ENCODE peak calls at places on chromosomes 13 and 19, in four cellular contexts. One of them, this sample, is unnamed.

GRCh38 chr19:53079313-53079924 is 23.8 kb downstream of the ZNF160 start:
- DNase-seq in anterior cingulate cortex: no peak
- DNase-seq in iris pigment epithelial cell: no peak
- DNase-seq in stimulated activated CD4-positive, alpha-beta T cell treated with anti-CD3 and anti-CD28 coated beads, Interleukin-1b, Interleukin-23, amount 100 ng/mL, for 1 hour: no peak
- DNase-seq in this sample: no peak

GRCh38 chr13:95281258-95281602 is 20.0 kb downstream of the ABCC4 start:
- DNase-seq in iris pigment epithelial cell: no peak
- DNase-seq in stimulated activated CD4-positive, alpha-beta T cell treated with anti-CD3 and anti-CD28 coated beads, Interleukin-1b, Interleukin-23, amount 100 ng/mL, for 1 hour: no peak
- DNase-seq in anterior cingulate cortex: no peak
- DNase-seq in this sample: no peak

GRCh38 chr19:10694706-10695105 is 6.5 kb upstream of the QTRT1 start:
- DNase-seq in iris pigment epithelial cell: no peak
- DNase-seq in anterior cingulate cortex: no peak
- DNase-seq in stimulated activated CD4-positive, alpha-beta T cell treated with anti-CD3 and anti-CD28 coated beads, Interleukin-1b, Interleukin-23, amount 100 ng/mL, for 1 hour: no peak
- DNase-seq in this sample: no peak

GRCh38 chr19:29480507-29480906 is 45.3 kb upstream of the VSTM2B start:
- DNase-seq in iris pigment epithelial cell: no peak
- DNase-seq in anterior cingulate cortex: no peak
- DNase-seq in stimulated activated CD4-positive, alpha-beta T cell treated with anti-CD3 and anti-CD28 coated beads, Interleukin-1b, Interleukin-23, amount 100 ng/mL, for 1 hour: no peak
- DNase-seq in this sample: no peak

GRCh38 chr13:60230593-60230992 is 66.9 kb upstream of the DIAPH3 start:
- DNase-seq in iris pigment epithelial cell: peak; percentile 56
- DNase-seq in stimulated activated CD4-positive, alpha-beta T cell treated with anti-CD3 and anti-CD28 coated beads, Interleukin-1b, Interleukin-23, amount 100 ng/mL, for 1 hour: no peak
- DNase-seq in anterior cingulate cortex: no peak
- DNase-seq in this sample: no peak

GRCh38 chr13:43119206-43119605 is 95.8 kb downstream of the DNAJC15 start:
- DNase-seq in anterior cingulate cortex: no peak
- DNase-seq in iris pigment epithelial cell: no peak
- DNase-seq in stimulated activated CD4-positive, alpha-beta T cell treated with anti-CD3 and anti-CD28 coated beads, Interleukin-1b, Interleukin-23, amount 100 ng/mL, for 1 hour: no peak
- DNase-seq in this sample: no peak

GRCh38 chr19:988510-988909 is 4.4 kb downstream of the WDR18 start:
- DNase-seq in anterior cingulate cortex: no peak
- DNase-seq in stimulated activated CD4-positive, alpha-beta T cell treated with anti-CD3 and anti-CD28 coated beads, Interleukin-1b, Interleukin-23, amount 100 ng/mL, for 1 hour: no peak
- DNase-seq in iris pigment epithelial cell: no peak
- DNase-seq in this sample: no peak

GRCh38 chr13:113875829-113876228 is 12.0 kb upstream of the GAS6 start:
- DNase-seq in stimulated activated CD4-positive, alpha-beta T cell treated with anti-CD3 and anti-CD28 coated beads, Interleukin-1b, Interleukin-23, amount 100 ng/mL, for 1 hour: no peak
- DNase-seq in anterior cingulate cortex: no peak
- DNase-seq in iris pigment epithelial cell: no peak
- DNase-seq in this sample: peak; percentile 12

GRCh38 chr19:15288146-15288963 is 44.0 kb downstream of the BRD4 start:
- DNase-seq in stimulated activated CD4-positive, alpha-beta T cell treated with anti-CD3 and anti-CD28 coated beads, Interleukin-1b, Interleukin-23, amount 100 ng/mL, for 1 hour: no peak
- DNase-seq in iris pigment epithelial cell: no peak
- DNase-seq in anterior cingulate cortex: peak; percentile 77
- DNase-seq in this sample: no peak

GRCh38 chr13:44045179-44045562 is 165.5 kb downstream of the LACC1 start:
- DNase-seq in iris pigment epithelial cell: no peak
- DNase-seq in anterior cingulate cortex: peak; percentile 24
- DNase-seq in stimulated activated CD4-positive, alpha-beta T cell treated with anti-CD3 and anti-CD28 coated beads, Interleukin-1b, Interleukin-23, amount 100 ng/mL, for 1 hour: no peak
- DNase-seq in this sample: no peak

GRCh38 chr13:75963318-75963717 is 327.2 kb downstream of the LMO7 start:
- DNase-seq in anterior cingulate cortex: no peak
- DNase-seq in iris pigment epithelial cell: peak; percentile 22
- DNase-seq in stimulated activated CD4-positive, alpha-beta T cell treated with anti-CD3 and anti-CD28 coated beads, Interleukin-1b, Interleukin-23, amount 100 ng/mL, for 1 hour: no peak
- DNase-seq in this sample: no peak

GRCh38 chr13:62847520-62847919 is 1431.9 kb upstream of the PCDH20 start:
- DNase-seq in anterior cingulate cortex: no peak
- DNase-seq in stimulated activated CD4-positive, alpha-beta T cell treated with anti-CD3 and anti-CD28 coated beads, Interleukin-1b, Interleukin-23, amount 100 ng/mL, for 1 hour: no peak
- DNase-seq in iris pigment epithelial cell: no peak
- DNase-seq in this sample: no peak

GRCh38 chr19:53365899-53366493 is 491 bp downstream of the ZNF525 start:
- DNase-seq in stimulated activated CD4-positive, alpha-beta T cell treated with anti-CD3 and anti-CD28 coated beads, Interleukin-1b, Interleukin-23, amount 100 ng/mL, for 1 hour: no peak
- DNase-seq in anterior cingulate cortex: no peak
- DNase-seq in iris pigment epithelial cell: no peak
- DNase-seq in this sample: no peak

GRCh38 chr19:10294368-10294697 is 4.6 kb downstream of the ICAM5 start:
- DNase-seq in iris pigment epithelial cell: no peak
- DNase-seq in anterior cingulate cortex: no peak
- DNase-seq in stimulated activated CD4-positive, alpha-beta T cell treated with anti-CD3 and anti-CD28 coated beads, Interleukin-1b, Interleukin-23, amount 100 ng/mL, for 1 hour: no peak
- DNase-seq in this sample: no peak

GRCh38 chr13:21933001-21933400 is 262.1 kb downstream of the FGF9 start:
- DNase-seq in iris pigment epithelial cell: no peak
- DNase-seq in stimulated activated CD4-positive, alpha-beta T cell treated with anti-CD3 and anti-CD28 coated beads, Interleukin-1b, Interleukin-23, amount 100 ng/mL, for 1 hour: no peak
- DNase-seq in anterior cingulate cortex: no peak
- DNase-seq in this sample: no peak

This sample was measured in central memory CD4-positive, alpha-beta T cell.